ENCODE peak calls at places on chromosomes 7 and 10, in five cellular contexts. Z, T, B, L and S are unnamed samples.

GRCh38 chr10:32943854-32944661 is 14.0 kb downstream of the ITGB1 start:
- DNase-seq in Z (no peak), T (no peak), B (no peak), L (no peak), S (no peak)

GRCh38 chr10:69458426-69459100 is 7.3 kb downstream of the TSPAN15 start:
- DNase-seq in Z (no peak), T (no peak), B (no peak), L (no peak), S (no peak)

GRCh38 chr7:143003393-143004051 is 23.4 kb downstream of the OR9A2 start:
- DNase-seq in Z (peak; percentile 62), T (peak; percentile 73), B (peak; percentile 65), L (peak; percentile 64), S (no peak)

GRCh38 chr10:96991313-96991841 is 159.3 kb downstream of the LCOR start:
- DNase-seq in Z (no peak), T (peak; percentile 80), B (no peak), L (no peak), S (no peak)

GRCh38 chr7:134736381-134736780 is 43.1 kb upstream of the CALD1 start:
- DNase-seq in Z (no peak), T (no peak), B (no peak), L (no peak), S (no peak)

GRCh38 chr10:114801411-114801813 is 20.2 kb upstream of the FHIP2A start:
- DNase-seq in Z (peak; percentile 40), T (no peak), B (no peak), L (no peak), S (no peak)

GRCh38 chr7:20393021-20394015 is 62.6 kb downstream of the ITGB8 start:
- DNase-seq in Z (no peak), T (no peak), B (no peak), L (no peak), S (no peak)

GRCh38 chr7:139254728-139255127 is 23.7 kb downstream of the UBN2 start:
- DNase-seq in Z (no peak), T (no peak), B (no peak), L (no peak), S (no peak)

GRCh38 chr7:44286618-44287487 is 38.5 kb downstream of the CAMK2B start:
- DNase-seq in Z (no peak), T (no peak), B (peak; percentile 44), L (no peak), S (no peak)